ENCODE peak calls at places on chromosome 9, in eight cellular contexts. Y is stimulated activated CD4-positive, alpha-beta T cell treated with anti-CD3 and anti-CD28 coated beads, Interleukin-2, amount 100 ng/mL, for 24 hours; P is stimulated activated effector memory CD8-positive, alpha-beta T cell treated with anti-CD3 and anti-CD28 coated beads, Interleukin-12 subunit alpha, Interleukin-12 subunit beta, amount 100 ng/mL, for 72 hours; W is dorsolateral prefrontal cortex; I is SW480; N is COR-L47; R is H4; S is mucosa of gallbladder. L is an unnamed sample.

GRCh38 chr9:21461377-21461776 is 20.7 kb downstream of the IFNE start:
- DNase-seq in S (no peak), N (no peak), P (no peak), W (no peak), Y (no peak), I (no peak), R (no peak), L (no peak)

GRCh38 chr9:19429590-19429989 is 20.8 kb downstream of the ACER2 start:
- DNase-seq in S (no peak), I (no peak), P (no peak), N (no peak), R (no peak), W (no peak), Y (no peak), L (no peak)

GRCh38 chr9:122221223-122221811 is 7.4 kb downstream of the LHX6 start:
- DNase-seq in R (no peak), W (no peak), S (no peak), N (no peak), P (no peak), I (no peak), Y (no peak), L (peak)

GRCh38 chr9:37529111-37529510 is 43.4 kb downstream of the POLR1E start:
- DNase-seq in S (peak), N (no peak), W (no peak), P (peak), R (no peak), Y (peak), I (no peak), L (no peak)

GRCh38 chr9:95816716-95817115 is 58.8 kb upstream of the ERCC6L2 start:
- DNase-seq in I (no peak), R (no peak), P (no peak), N (no peak), Y (no peak), W (no peak), S (no peak), L (no peak)

GRCh38 chr9:37921546-37922300 is 17.8 kb upstream of the SLC25A51 start:
- DNase-seq in N (no peak), I (no peak), P (no peak), R (no peak), W (peak), Y (no peak), S (no peak), L (peak)

GRCh38 chr9:652896-653295 is 188.6 kb upstream of the DMRT1 start:
- DNase-seq in R (no peak), I (no peak), N (no peak), Y (no peak), P (no peak), S (peak), W (no peak), L (no peak)

GRCh38 chr9:124202447-124202971 is 55.2 kb upstream of the NEK6 start:
- DNase-seq in P (peak), S (peak), R (no peak), W (peak), N (no peak), Y (peak), I (no peak), L (no peak)

GRCh38 chr9:133188006-133188842 is 20.8 kb downstream of the OBP2B start:
- DNase-seq in Y (no peak), W (no peak), P (no peak), I (peak), N (peak), S (no peak), R (peak), L (no peak)

GRCh38 chr9:100575765-100576368 is 2.0 kb upstream of the CAVIN4 start:
- DNase-seq in S (no peak), Y (no peak), W (no peak), I (peak), R (no peak), P (no peak), N (no peak), L (no peak)

GRCh38 chr9:136692190-136693134 is 5.2 kb upstream of the AGPAT2 start:
- DNase-seq in W (no peak), I (no peak), S (no peak), Y (no peak), P (no peak), N (no peak), R (no peak), L (no peak)

GRCh38 chr9:89522261-89522978 is 24.5 kb upstream of the SEMA4D start:
- DNase-seq in W (peak), Y (peak), R (no peak), I (no peak), S (peak), N (no peak), P (peak), L (no peak)

GRCh38 chr9:135188681-135189151 is 101.2 kb downstream of the OLFM1 start:
- DNase-seq in W (no peak), N (no peak), Y (no peak), I (peak), P (no peak), R (no peak), S (no peak), L (no peak)

GRCh38 chr9:132200706-132201105 is 38.8 kb downstream of the NTNG2 start:
- DNase-seq in R (no peak), Y (no peak), P (no peak), S (no peak), W (no peak), N (no peak), I (no peak), L (no peak)

GRCh38 chr9:32395483-32396216 is 11.2 kb downstream of the ACO1 start:
- DNase-seq in R (peak), P (no peak), I (no peak), S (peak), Y (no peak), N (no peak), W (no peak), L (no peak)

GRCh38 chr9:105432247-105432857 is 15.5 kb upstream of the FSD1L start:
- DNase-seq in R (no peak), N (no peak), P (no peak), Y (no peak), W (no peak), S (peak), I (no peak), L (no peak)

GRCh38 chr9:107488400-107489143 is 997 bp downstream of the KLF4 start:
- DNase-seq in N (peak), W (no peak), I (peak), P (peak), S (peak), Y (peak), R (no peak), L (peak)

L was measured in retina.